ENCODE peak calls at places on chromosomes 2 and 18, in five cellular contexts. M is KBM-7, W is GM12892, P is ecto neural progenitor cell, L is Calu3. J is an unnamed sample.

GRCh38 chr18:27278131-27278530 is 93.0 kb upstream of the CHST9 start:
- DNase-seq in M (no peak), W (no peak), P (no peak), L (no peak), J (no peak)

GRCh38 chr2:230680463-230681195 is 32.0 kb upstream of the CAB39 start:
- DNase-seq in M (no peak), W (no peak), P (no peak), L (no peak), J (no peak)

GRCh38 chr2:9778012-9778411 is 65.3 kb upstream of the TAF1B start:
- DNase-seq in M (no peak), W (no peak), P (no peak), L (no peak), J (no peak)

GRCh38 chr2:211086049-211086448 is 529.6 kb downstream of the CPS1 start:
- DNase-seq in M (no peak), W (no peak), P (no peak), L (no peak), J (no peak)

GRCh38 chr2:174697267-174697666 is 67.0 kb downstream of the CHRNA1 start:
- DNase-seq in M (peak; percentile 71), W (peak; percentile 59), P (peak; percentile 76), L (peak; percentile 66), J (no peak)

GRCh38 chr2:216111122-216111521 is 2.0 kb downstream of the XRCC5 start:
- DNase-seq in M (no peak), W (no peak), P (no peak), L (no peak), J (no peak)

GRCh38 chr2:144650886-144651285 is 131.0 kb upstream of the ZEB2 start:
- DNase-seq in M (no peak), W (no peak), P (no peak), L (no peak), J (no peak)

GRCh38 chr2:109351164-109351756 is 222.3 kb downstream of the SH3RF3 start:
- DNase-seq in M (no peak), W (no peak), P (no peak), L (no peak), J (peak; percentile 54)

GRCh38 chr2:1140389-1141003 is 189.8 kb downstream of the SNTG2 start:
- DNase-seq in M (peak; percentile 39), W (no peak), P (peak; percentile 79), L (no peak), J (no peak)

GRCh38 chr2:18626256-18626668 is 36.9 kb upstream of the NT5C1B start:
- DNase-seq in M (no peak), W (no peak), P (no peak), L (no peak), J (no peak)

GRCh38 chr2:36376992-36377738 is 21.6 kb downstream of the CRIM1 start:
- DNase-seq in M (no peak), W (no peak), P (no peak), L (peak; percentile 82), J (no peak)

GRCh38 chr2:30721241-30721640 is 86.0 kb downstream of the CAPN13 start:
- DNase-seq in M (no peak), W (no peak), P (peak; percentile 26), L (no peak), J (no peak)

GRCh38 chr2:27091746-27092695 is 5.4 kb downstream of the KHK start:
- DNase-seq in M (no peak), W (no peak), P (no peak), L (no peak), J (no peak)

GRCh38 chr2:101967826-101968498 is 23.8 kb upstream of the IL1R2 start:
- DNase-seq in M (no peak), W (no peak), P (no peak), L (no peak), J (no peak)